ENCODE peak calls at places on chromosomes 11 and 22, in seven cellular contexts. B is fibroblast of lung, I is adrenal gland, T is suprapubic skin, S is HCT116, M is kidney, Z is stomach. Q is an unnamed sample. For H3K4me1 and H3K36me3, the result is how much of the 10 kb centered on the place peaks cover.

GRCh38 chr11:16059332-16059731 is 297.0 kb downstream of the SOX6 start:
- DNase-seq in B (no peak), I (no peak), T (no peak), S (no peak), M (no peak), Z (no peak), Q (no peak)

GRCh38 chr11:95108671-95109551 is 19.3 kb downstream of the ENDOD1 start:
- DNase-seq in B (peak), I (peak), T (no peak), S (no peak), M (no peak), Z (no peak), Q (no peak)

GRCh38 chr11:18720086-18720810 is 5.7 kb downstream of the IGSF22 start:
- DNase-seq in B (peak), I (no peak), T (no peak), S (no peak), M (no peak), Z (no peak), Q (no peak)

GRCh38 chr11:72578991-72579815 is 95.0 kb downstream of the PDE2A start:
- DNase-seq in B (no peak), I (no peak), T (peak), S (no peak), M (no peak), Z (no peak), Q (no peak)

GRCh38 chr22:48635825-48636224 is 1191.8 kb downstream of the BRD1 start:
- DNase-seq in B (no peak), I (no peak), T (no peak), S (no peak), M (no peak), Z (no peak), Q (peak)

GRCh38 chr11:1992111-1992510 is 5.5 kb downstream of the H19 start:
- DNase-seq in B (no peak), I (peak), T (peak), S (no peak), M (peak), Z (no peak), Q (no peak)

GRCh38 chr11:2483426-2483825 is 38.6 kb downstream of the KCNQ1 start:
- DNase-seq in B (no peak), I (peak), T (no peak), S (no peak), M (no peak), Z (peak), Q (peak)

GRCh38 chr11:47572715-47573255 is 6.0 kb downstream of the KBTBD4 start:
- DNase-seq in B (no peak), I (no peak), T (peak), S (no peak), M (no peak), Z (no peak), Q (no peak)

GRCh38 chr22:44711701-44712100 is 9.7 kb downstream of the PRR5 start:
- DNase-seq in B (no peak), I (no peak), T (no peak), S (no peak), M (no peak), Z (no peak), Q (no peak)

GRCh38 chr22:17772963-17773605 is 1.2 kb downstream of the BID start:
- DNase-seq in B (peak), I (no peak), T (no peak), S (no peak), M (peak), Z (no peak), Q (no peak)

GRCh38 chr11:130037058-130037457 is 32.6 kb upstream of the APLP2 start:
- DNase-seq in B (peak), I (no peak), T (no peak), S (no peak), M (no peak), Z (no peak), Q (no peak)

GRCh38 chr11:134071766-134072403 is 3.0 kb downstream of the JAM3 start:
- DNase-seq in B (peak), I (no peak), T (no peak), S (no peak), M (no peak), Z (no peak), Q (no peak)

GRCh38 chr11:75028321-75029097 is 39.8 kb downstream of the NEU3 start:
- DNase-seq in B (no peak), I (no peak), T (no peak), S (no peak), M (no peak), Z (no peak), Q (no peak)

GRCh38 chr22:32788884-32789624 is 12.5 kb upstream of the TIMP3 start:
- DNase-seq in B (peak), I (no peak), T (no peak), S (no peak), M (no peak), Z (no peak), Q (no peak)

DNA sequence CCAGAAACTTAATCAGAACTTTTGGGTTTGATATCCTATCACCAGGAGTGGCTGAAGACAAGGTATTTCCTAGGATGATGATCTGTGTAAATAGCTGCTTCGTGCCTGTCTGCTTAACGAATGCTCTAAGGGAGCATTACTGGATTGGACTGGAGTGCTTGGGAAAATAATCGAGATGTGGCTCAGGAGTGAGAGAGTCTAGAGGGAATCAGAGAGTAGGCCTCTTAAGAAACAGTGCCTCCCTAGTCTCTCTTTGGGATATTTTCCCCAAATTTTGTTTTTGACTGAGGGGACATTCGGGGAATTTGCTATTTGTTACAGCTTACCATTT is 2.5 kb downstream of the MAML2 start:
- DNase-seq in B (peak), I (no peak), T (no peak), S (no peak), M (no peak), Z (no peak), Q (no peak)
- H3K4me1 ChIP-seq in B (under half), I (under half), T (half or more), S (under half), M (under half), Z (under half), Q (under half)

GRCh38 chr22:40281717-40282116 is 64.6 kb upstream of the ADSL start:
- DNase-seq in B (no peak), I (no peak), T (no peak), S (no peak), M (no peak), Z (no peak), Q (no peak)

GRCh38 chr22:40276877-40277823 is 69.2 kb upstream of the ADSL start:
- DNase-seq in B (peak), I (peak), T (no peak), S (no peak), M (no peak), Z (no peak), Q (no peak)

GRCh38 chr22:40273319-40273718 is 73.0 kb upstream of the ADSL start:
- DNase-seq in B (no peak), I (no peak), T (no peak), S (no peak), M (no peak), Z (no peak), Q (no peak)

DNA sequence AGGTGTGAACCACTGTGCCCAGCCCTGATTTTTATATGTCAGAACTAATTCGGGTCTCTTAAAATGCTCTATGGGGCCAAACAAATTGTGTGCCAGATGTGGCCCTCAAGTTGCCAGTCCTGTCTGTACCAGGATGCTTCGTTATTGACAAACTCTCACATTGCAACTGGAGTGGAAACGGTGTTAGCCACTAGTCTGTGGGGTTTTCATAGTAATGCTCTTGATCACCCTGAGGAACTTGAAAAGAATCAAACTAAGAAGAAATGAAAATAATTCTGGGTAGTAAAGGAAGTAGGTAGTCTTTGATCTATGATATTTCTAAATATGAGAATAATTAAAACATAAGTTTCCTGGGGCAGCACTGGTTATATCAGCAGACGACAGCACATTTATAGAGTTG is 67.3 kb upstream of the ADSL start:
- DNase-seq in B (no peak), I (no peak), T (no peak), S (no peak), M (no peak), Z (no peak), Q (no peak)
- H3K36me3 ChIP-seq in B (under half), I (under half), T (under half), S (under half), M (under half), Z (half or more), Q (under half)

GRCh38 chr22:50272103-50272782 is 2.1 kb upstream of the MAPK11 start:
- DNase-seq in B (peak), I (no peak), T (no peak), S (no peak), M (no peak), Z (no peak), Q (no peak)

GRCh38 chr22:50271011-50271394 is 823 bp upstream of the MAPK11 start:
- DNase-seq in B (no peak), I (no peak), T (no peak), S (no peak), M (no peak), Z (no peak), Q (no peak)

GRCh38 chr22:50270302-50271010 is at the start of gene MAPK11:
- DNase-seq in B (peak), I (peak), T (no peak), S (no peak), M (peak), Z (peak), Q (peak)

GRCh38 chr22:50269573-50270301 is 443 bp downstream of the MAPK11 start:
- DNase-seq in B (peak), I (no peak), T (no peak), S (no peak), M (no peak), Z (no peak), Q (no peak)

DNA sequence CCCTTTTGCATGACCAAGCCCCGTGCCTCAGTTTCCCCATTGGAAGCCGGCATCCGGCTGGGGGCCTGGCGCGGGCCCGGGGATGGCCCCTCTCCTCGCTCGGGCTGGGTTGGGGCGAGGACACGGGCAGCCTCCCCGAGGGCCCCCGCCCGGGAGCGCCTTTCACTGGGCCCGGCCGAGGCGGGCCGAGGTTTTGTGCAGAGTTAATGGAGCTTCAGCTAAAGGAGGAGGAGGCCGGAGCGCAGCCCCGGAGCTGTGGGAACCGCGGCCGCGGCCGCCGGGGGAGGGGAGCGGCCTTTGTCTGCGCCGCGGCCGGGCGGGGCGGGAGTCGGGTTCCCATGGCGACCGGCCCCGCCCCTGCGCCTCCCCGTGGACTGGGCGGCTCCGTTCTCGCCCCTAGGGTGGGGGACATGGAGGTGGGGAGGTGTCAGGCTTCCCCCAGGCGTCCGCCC is 1.4 kb upstream of the MAPK11 start:
- DNase-seq in B (peak), I (peak), T (no peak), S (no peak), M (no peak), Z (peak), Q (peak)
- TF ChIP-seq CTCF in B (peak), I (no peak), T (no peak), S (no peak), M (peak), Z (no peak), Q (no peak)

GRCh38 chr11:120182357-120182756 is 28.5 kb upstream of the OAF start:
- DNase-seq in B (no peak), I (no peak), T (peak), S (no peak), M (peak), Z (peak), Q (peak)
- H3K4me1 ChIP-seq in B (under half), I (under half), T (half or more), S (under half), M (under half), Z (under half), Q (under half)

DNA sequence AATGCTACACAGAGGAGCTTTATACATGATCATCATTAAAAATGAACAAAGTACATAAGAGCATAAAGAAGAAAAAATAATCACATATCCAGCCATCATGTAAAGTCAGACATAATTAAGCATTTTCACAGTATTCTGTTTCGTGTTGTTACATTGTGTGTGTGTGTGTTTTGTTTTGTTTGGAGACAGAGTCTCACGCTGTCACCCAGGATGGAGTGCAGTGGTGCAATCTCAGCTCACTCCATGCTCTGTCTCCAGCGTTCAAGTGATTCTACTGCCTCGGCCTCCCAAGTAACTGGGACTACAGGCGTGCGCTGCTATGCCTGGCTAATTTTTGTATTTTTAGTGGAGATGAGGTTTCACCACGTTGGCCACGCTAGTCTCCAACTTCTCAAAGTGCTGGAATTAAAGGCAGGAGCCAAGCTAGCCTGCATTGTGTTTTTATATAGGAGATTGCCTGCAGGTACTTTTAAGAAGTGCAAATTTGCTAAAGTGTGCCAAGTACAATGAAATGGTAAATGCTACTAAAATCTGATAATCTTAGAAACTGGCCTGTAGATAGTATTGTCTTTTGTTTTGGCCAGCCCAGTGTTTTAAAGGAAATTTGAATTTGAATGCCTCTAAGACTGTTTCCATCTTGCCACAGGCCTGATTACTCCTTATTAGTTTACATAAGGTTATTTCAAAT is 7.8 kb downstream of the CTSC start:
- DNase-seq in B (no peak), I (no peak), T (no peak), S (no peak), M (no peak), Z (no peak), Q (no peak)
- H3K36me3 ChIP-seq in B (under half), I (under half), T (under half), S (under half), M (under half), Z (under half), Q (under half)

GRCh38 chr11:22246992-22247391 is 54.1 kb downstream of the ANO5 start:
- DNase-seq in B (no peak), I (no peak), T (no peak), S (no peak), M (no peak), Z (no peak), Q (no peak)

DNA sequence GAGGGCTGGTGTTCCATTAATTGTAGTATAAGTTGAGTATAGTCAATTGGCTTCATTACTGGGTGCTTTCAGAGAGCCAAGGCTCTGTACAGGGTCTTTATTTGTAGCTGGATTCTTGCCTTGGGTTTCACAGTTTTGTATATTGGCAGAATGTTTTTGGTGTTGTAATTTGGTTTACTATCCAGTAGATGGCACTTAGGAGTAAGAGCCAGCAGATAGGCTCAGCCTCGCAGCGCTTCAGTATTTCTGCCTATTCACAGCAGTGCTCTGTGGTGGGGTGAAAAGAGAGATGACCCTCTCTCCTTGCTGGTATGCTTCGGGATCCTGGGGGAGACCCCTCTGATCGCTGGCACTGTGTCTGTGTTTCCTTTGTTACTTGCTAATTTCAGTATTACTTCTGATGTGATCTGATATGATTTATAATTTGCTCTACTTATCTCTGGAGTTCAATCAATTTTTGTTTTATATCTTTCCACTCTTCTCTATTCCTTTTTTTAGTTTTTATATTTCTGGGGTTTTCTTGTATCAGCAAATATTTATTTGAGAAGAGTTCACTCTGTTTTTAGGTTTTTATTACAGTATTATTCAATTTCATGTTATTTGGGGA is 52.2 kb downstream of the ANO5 start:
- DNase-seq in B (peak), I (peak), T (no peak), S (peak), M (no peak), Z (peak), Q (no peak)
- TF ChIP-seq CTCF in B (peak), I (peak), T (peak), S (peak), M (peak), Z (peak), Q (peak)